ENCODE peak calls at places on chromosomes 6 and 20, in six cellular contexts. X, I, J, D, Z and E are unnamed samples. For H3K27me3, the result is how much of the 10 kb centered on the place peaks cover.

GRCh38 chr20:4297141-4297826 is 281.9 kb upstream of the RNF24 start:
- DNase-seq in X (no peak), I (no peak), J (peak), D (no peak), Z (peak), E (no peak)

GRCh38 chr6:24753545-24753944 is 21.2 kb upstream of the GMNN start:
- DNase-seq in X (no peak), I (no peak), J (no peak), D (no peak), Z (no peak), E (no peak)

GRCh38 chr6:139625998-139626975 is 251.8 kb upstream of the CITED2 start:
- DNase-seq in X (no peak), I (no peak), J (no peak), D (no peak), Z (peak), E (no peak)

GRCh38 chr6:127641905-127642304 is 64.9 kb downstream of the C6orf58 start:
- DNase-seq in X (no peak), I (no peak), J (no peak), D (peak), Z (peak), E (no peak)

GRCh38 chr6:22152871-22153270 is 144.0 kb downstream of the PRL start:
- DNase-seq in X (no peak), I (no peak), J (no peak), D (no peak), Z (no peak), E (no peak)

GRCh38 chr6:56902551-56903464 is 52.1 kb upstream of the BEND6 start:
- DNase-seq in X (no peak), I (no peak), J (no peak), D (peak), Z (peak), E (no peak)

GRCh38 chr6:48389146-48390043 is 278.4 kb upstream of the PTCHD4 start:
- DNase-seq in X (no peak), I (no peak), J (no peak), D (no peak), Z (no peak), E (no peak)

GRCh38 chr20:19808498-19808897 is 50.4 kb downstream of the RIN2 start:
- DNase-seq in X (no peak), I (no peak), J (no peak), D (no peak), Z (no peak), E (no peak)

GRCh38 chr6:104940881-104941693 is 15.8 kb upstream of the LIN28B start:
- DNase-seq in X (peak), I (no peak), J (no peak), D (peak), Z (peak), E (no peak)

GRCh38 chr6:7267521-7268091 is 45.4 kb downstream of the SSR1 start:
- DNase-seq in X (peak), I (peak), J (peak), D (no peak), Z (peak), E (peak)

GRCh38 chr20:34332262-34332920 is 29.2 kb upstream of the AHCY start:
- DNase-seq in X (no peak), I (no peak), J (no peak), D (peak), Z (no peak), E (no peak)

GRCh38 chr6:2132416-2132815 is 113.0 kb downstream of the GMDS start:
- DNase-seq in X (peak), I (no peak), J (no peak), D (no peak), Z (peak), E (no peak)

GRCh38 chr6:36578030-36578825 is 15.9 kb upstream of the SRSF3 start:
- DNase-seq in X (no peak), I (no peak), J (no peak), D (no peak), Z (no peak), E (no peak)

GRCh38 chr20:753897-754635 is 14.2 kb downstream of the SLC52A3 start:
- DNase-seq in X (no peak), I (no peak), J (no peak), D (no peak), Z (no peak), E (no peak)

GRCh38 chr6:28940294-28940858 is 16.6 kb upstream of the TRIM27 start:
- DNase-seq in X (peak), I (no peak), J (no peak), D (peak), Z (no peak), E (no peak)

GRCh38 chr6:142892254-142893021 is 52.5 kb downstream of the HIVEP2 start:
- DNase-seq in X (no peak), I (no peak), J (no peak), D (no peak), Z (no peak), E (no peak)

GRCh38 chr6:135667694-135668455 is 170.3 kb upstream of the AHI1 start:
- DNase-seq in X (no peak), I (no peak), J (peak), D (no peak), Z (peak), E (no peak)

GRCh38 chr20:9241232-9241692 is 172.4 kb downstream of the PLCB4 start:
- DNase-seq in X (no peak), I (no peak), J (peak), D (no peak), Z (peak), E (peak)

GRCh38 chr6:125886914-125887313 is 69.7 kb upstream of the HINT3 start:
- DNase-seq in X (no peak), I (no peak), J (no peak), D (no peak), Z (no peak), E (no peak)

GRCh38 chr6:132907915-132908314 is 93.5 kb downstream of the RPS12 start:
- DNase-seq in X (no peak), I (no peak), J (no peak), D (no peak), Z (peak), E (peak)

GRCh38 chr20:44650777-44651493 is 564 bp downstream of the ADA start:
- DNase-seq in X (no peak), I (no peak), J (no peak), D (no peak), Z (peak), E (no peak)

GRCh38 chr20:63395723-63396122 is 34.6 kb upstream of the CHRNA4 start:
- DNase-seq in X (no peak), I (no peak), J (no peak), D (no peak), Z (no peak), E (no peak)

GRCh38 chr6:110039996-110040383 is 61.9 kb downstream of the GPR6 start:
- DNase-seq in X (peak), I (no peak), J (no peak), D (peak), Z (peak), E (no peak)

GRCh38 chr20:63750807-63751470 is 11.4 kb downstream of the SLC2A4RG start:
- DNase-seq in X (no peak), I (no peak), J (no peak), D (no peak), Z (no peak), E (no peak)

GRCh38 chr6:83068628-83069027 is 1.2 kb downstream of the DOP1A start:
- DNase-seq in X (no peak), I (no peak), J (no peak), D (no peak), Z (no peak), E (no peak)

GRCh38 chr20:35091808-35092523 is 641 bp downstream of the TRPC4AP start:
- DNase-seq in X (no peak), I (no peak), J (no peak), D (peak), Z (no peak), E (no peak)

GRCh38 chr6:67345946-67346345 is 1289.1 kb upstream of the ADGRB3 start:
- DNase-seq in X (no peak), I (no peak), J (no peak), D (no peak), Z (peak), E (no peak)

GRCh38 chr6:11586117-11586516 is 48.6 kb downstream of the TMEM170B start:
- DNase-seq in X (no peak), I (no peak), J (no peak), D (no peak), Z (no peak), E (no peak)

GRCh38 chr20:21269772-21270171 is 33.4 kb upstream of the XRN2 start:
- DNase-seq in X (no peak), I (no peak), J (no peak), D (no peak), Z (no peak), E (no peak)
- H3K27me3 ChIP-seq in X (under half), I (under half), J (under half), D (under half), Z (under half), E (under half)

DNA sequence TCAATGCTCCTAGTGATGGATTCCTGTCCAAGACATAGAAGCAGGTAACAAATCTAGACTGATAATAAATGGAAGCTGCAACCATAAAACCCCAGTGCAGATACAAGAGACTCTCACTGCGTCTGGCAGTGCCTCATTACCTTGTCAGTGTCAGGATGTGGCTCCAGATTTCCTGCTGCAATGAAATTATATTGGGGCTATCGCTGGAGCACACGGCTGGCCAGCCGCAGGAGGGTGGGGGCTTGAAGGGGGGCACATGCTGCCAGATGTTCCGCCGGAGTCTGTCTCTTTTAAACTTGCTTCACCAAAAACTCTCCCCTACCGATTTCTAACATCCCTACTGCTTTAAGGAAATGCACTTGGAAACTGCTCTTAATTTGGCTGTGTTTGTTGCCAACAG is 102.1 kb upstream of the EXOC2 start:
- DNase-seq in X (no peak), I (no peak), J (no peak), D (no peak), Z (no peak), E (no peak)
- H3K4me3 ChIP-seq in X (no peak), I (no peak), J (no peak), D (no peak), Z (no peak), E (no peak)

DNA sequence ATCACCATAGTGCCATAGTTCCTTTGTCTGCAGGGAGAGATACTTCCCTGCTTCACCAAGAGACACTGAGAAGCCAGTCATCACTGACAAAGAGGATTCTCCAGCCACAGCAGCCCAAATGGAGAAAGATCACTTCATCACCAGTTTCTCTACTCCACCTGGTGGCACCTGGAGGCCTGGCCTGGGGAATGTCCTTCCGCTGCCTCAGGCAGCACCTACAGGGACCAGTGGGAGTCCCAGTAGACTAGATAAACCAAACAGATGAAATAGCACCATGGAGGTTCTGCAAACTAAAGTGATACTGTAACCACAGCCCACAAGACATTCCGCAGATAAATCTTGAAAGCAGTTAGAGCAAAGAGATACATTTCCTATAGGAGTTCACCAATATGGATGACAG is 266.5 kb downstream of the C6orf118 start:
- DNase-seq in X (no peak), I (no peak), J (no peak), D (peak), Z (no peak), E (no peak)
- TF ChIP-seq CTCF in X (no peak), I (no peak), J (no peak), D (peak), Z (no peak), E (no peak)

GRCh38 chr20:38873050-38873581 is 53.1 kb upstream of the FAM83D start:
- DNase-seq in X (no peak), I (peak), J (no peak), D (no peak), Z (no peak), E (no peak)

GRCh38 chr20:38871560-38871953 is 54.7 kb upstream of the FAM83D start:
- DNase-seq in X (no peak), I (no peak), J (no peak), D (no peak), Z (no peak), E (no peak)

GRCh38 chr20:38872491-38873049 is 53.6 kb upstream of the FAM83D start:
- DNase-seq in X (no peak), I (peak), J (no peak), D (no peak), Z (no peak), E (no peak)

GRCh38 chr20:38872036-38872435 is 54.2 kb upstream of the FAM83D start:
- DNase-seq in X (no peak), I (peak), J (no peak), D (no peak), Z (no peak), E (no peak)

GRCh38 chr20:38870733-38871559 is 55.3 kb upstream of the FAM83D start:
- DNase-seq in X (no peak), I (peak), J (no peak), D (no peak), Z (no peak), E (peak)
- H3K27me3 ChIP-seq in X (under half), I (under half), J (under half), D (under half), Z (under half), E (under half)

GRCh38 chr6:25944655-25945054 is 14.2 kb upstream of the SLC17A2 start:
- DNase-seq in X (no peak), I (no peak), J (no peak), D (no peak), Z (no peak), E (no peak)
- H3K4me3 ChIP-seq in X (no peak), I (no peak), J (no peak), D (no peak), Z (no peak), E (no peak)

GRCh38 chr6:117918454-117918853 is 11.4 kb downstream of the SLC35F1 start:
- DNase-seq in X (no peak), I (no peak), J (no peak), D (no peak), Z (no peak), E (no peak)
- TF ChIP-seq CTCF in X (no peak), I (no peak), J (no peak), D (peak), Z (no peak), E (no peak)

GRCh38 chr6:170294813-170295518 is 4.1 kb upstream of the DLL1 start:
- DNase-seq in X (no peak), I (peak), J (no peak), D (no peak), Z (no peak), E (no peak)
- H3K27me3 ChIP-seq in X (under half), I (half or more), J (under half), D (under half), Z (half or more), E (half or more)

GRCh38 chr20:59159822-59160740 is 3.5 kb upstream of the ZNF831 start:
- DNase-seq in X (no peak), I (no peak), J (no peak), D (no peak), Z (no peak), E (no peak)
- H3K4me3 ChIP-seq in X (no peak), I (no peak), J (no peak), D (no peak), Z (no peak), E (no peak)

DNA sequence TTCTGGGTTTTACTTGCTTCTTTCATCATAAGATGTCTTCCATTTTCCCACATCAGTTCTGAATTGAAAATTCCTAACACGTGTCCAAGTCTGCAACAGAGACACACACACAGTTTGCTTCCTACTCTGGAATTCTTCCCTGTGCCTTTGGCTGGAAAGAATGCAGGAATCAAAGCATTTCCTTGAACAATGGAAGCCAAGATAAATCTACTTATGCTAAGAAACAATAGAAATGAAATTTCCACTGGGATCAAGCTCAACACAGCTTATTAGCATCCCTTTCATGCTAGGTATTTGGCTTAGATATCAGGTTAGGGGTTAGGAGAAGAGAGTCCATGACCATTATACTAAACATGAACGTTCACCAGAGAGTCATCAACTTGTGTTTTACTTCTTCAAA is 101.1 kb upstream of the SCAF8 start:
- DNase-seq in X (no peak), I (no peak), J (no peak), D (peak), Z (peak), E (no peak)
- TF ChIP-seq CTCF in X (no peak), I (no peak), J (no peak), D (no peak), Z (no peak), E (no peak)